ENCODE peak calls at places on chromosome 1, in five cellular contexts. B is cardiac fibroblast, O is GM23338, C is thyroid gland, Y is fibroblast of villous mesenchyme. V is an unnamed sample.

GRCh38 chr1:244239261-244239770 is 188.2 kb downstream of the ZBTB18 start:
- DNase-seq in B (no peak), O (no peak), C (no peak), Y (peak), V (peak)

GRCh38 chr1:178501705-178502329 is 5.1 kb upstream of the CLEC20A start:
- DNase-seq in B (peak), O (peak), C (peak), Y (peak), V (peak)

GRCh38 chr1:85484264-85484663 is 19.3 kb upstream of the DDAH1 start:
- DNase-seq in B (no peak), O (no peak), C (no peak), Y (no peak), V (no peak)

GRCh38 chr1:243738020-243738419 is 112.0 kb downstream of the AKT3 start:
- DNase-seq in B (no peak), O (peak), C (no peak), Y (no peak), V (no peak)

GRCh38 chr1:157438236-157439012 is 113.9 kb downstream of the FCRL5 start:
- DNase-seq in B (peak), O (peak), C (no peak), Y (peak), V (peak)

GRCh38 chr1:41434748-41435449 is 49.6 kb downstream of the EDN2 start:
- DNase-seq in B (no peak), O (no peak), C (no peak), Y (no peak), V (no peak)

GRCh38 chr1:200739499-200740290 is 1.0 kb downstream of the CAMSAP2 start:
- DNase-seq in B (peak), O (peak), C (peak), Y (peak), V (no peak)

GRCh38 chr1:39183503-39184353 is 20.8 kb upstream of the MACF1 start:
- DNase-seq in B (peak), O (peak), C (peak), Y (peak), V (peak)

GRCh38 chr1:38102576-38102975 is 56.0 kb upstream of the POU3F1 start:
- DNase-seq in B (no peak), O (no peak), C (no peak), Y (no peak), V (no peak)

GRCh38 chr1:40859017-40859416 is 3.1 kb downstream of the CITED4 start:
- DNase-seq in B (no peak), O (no peak), C (no peak), Y (no peak), V (no peak)

GRCh38 chr1:211551628-211552465 is 27.1 kb downstream of the SLC30A1 start:
- DNase-seq in B (peak), O (no peak), C (peak), Y (peak), V (peak)

GRCh38 chr1:198520524-198521254 is 19.8 kb downstream of the ATP6V1G3 start:
- DNase-seq in B (no peak), O (peak), C (no peak), Y (no peak), V (no peak)

GRCh38 chr1:31576743-31577455 is 584 bp downstream of the TINAGL1 start:
- DNase-seq in B (no peak), O (no peak), C (no peak), Y (no peak), V (no peak)

GRCh38 chr1:103948526-103948925 is 198.8 kb downstream of the AMY1C start:
- DNase-seq in B (no peak), O (no peak), C (no peak), Y (no peak), V (no peak)

GRCh38 chr1:50970508-50970885 is 452 bp downstream of the CDKN2C start:
- DNase-seq in B (peak), O (no peak), C (no peak), Y (no peak), V (no peak)

GRCh38 chr1:35544976-35545375 is 12.2 kb downstream of the KIAA0319L start:
- DNase-seq in B (peak), O (peak), C (peak), Y (peak), V (peak)

GRCh38 chr1:35180776-35181374 is 12.1 kb downstream of the SFPQ start:
- DNase-seq in B (no peak), O (no peak), C (no peak), Y (no peak), V (no peak)

GRCh38 chr1:180428782-180429695 is 73.3 kb downstream of the ACBD6 start:
- DNase-seq in B (no peak), O (no peak), C (no peak), Y (peak), V (no peak)

GRCh38 chr1:163509126-163509525 is 187.4 kb downstream of the NUF2 start:
- DNase-seq in B (no peak), O (no peak), C (no peak), Y (no peak), V (no peak)

GRCh38 chr1:73674945-73675561 is 522.9 kb downstream of the LRRIQ3 start:
- DNase-seq in B (peak), O (peak), C (no peak), Y (peak), V (peak)

GRCh38 chr1:64505944-64506658 is 36.2 kb downstream of the CACHD1 start:
- DNase-seq in B (no peak), O (no peak), C (peak), Y (no peak), V (no peak)

GRCh38 chr1:161021168-161021958 is 411 bp upstream of the F11R start:
- DNase-seq in B (peak), O (peak), C (peak), Y (peak), V (no peak)

GRCh38 chr1:84379128-84379527 is 19.2 kb upstream of the DNASE2B start:
- DNase-seq in B (peak), O (no peak), C (no peak), Y (peak), V (peak)

GRCh38 chr1:24141311-24141997 is 1.5 kb downstream of the IL22RA1 start:
- DNase-seq in B (no peak), O (no peak), C (no peak), Y (peak), V (peak)
- H3K4me3 ChIP-seq in B (no peak), O (no peak), C (no peak), Y (no peak), V (no peak)

DNA sequence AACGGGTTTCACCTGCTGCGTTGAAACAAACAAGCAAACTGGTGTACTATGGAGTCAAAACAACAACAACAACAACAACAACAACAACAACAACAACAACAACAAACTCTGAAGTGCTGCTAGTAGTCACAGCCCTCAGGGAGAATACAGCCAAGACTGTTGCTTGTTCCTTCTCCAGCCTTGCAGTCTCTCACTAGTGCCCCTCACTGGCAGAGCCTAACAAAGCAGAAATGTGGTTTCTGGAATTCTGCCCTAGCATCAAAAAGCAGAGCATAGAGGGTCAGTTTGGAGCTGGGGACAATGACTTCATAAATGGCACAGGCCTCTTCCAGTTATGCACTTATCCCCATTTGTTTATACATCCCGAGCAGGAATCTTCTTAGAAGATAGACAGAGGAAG is 187.4 kb downstream of the KCNK2 start:
- DNase-seq in B (no peak), O (peak), C (no peak), Y (no peak), V (no peak)
- TF ChIP-seq CTCF in B (no peak), O (peak), C (no peak), Y (no peak), V (no peak)

DNA sequence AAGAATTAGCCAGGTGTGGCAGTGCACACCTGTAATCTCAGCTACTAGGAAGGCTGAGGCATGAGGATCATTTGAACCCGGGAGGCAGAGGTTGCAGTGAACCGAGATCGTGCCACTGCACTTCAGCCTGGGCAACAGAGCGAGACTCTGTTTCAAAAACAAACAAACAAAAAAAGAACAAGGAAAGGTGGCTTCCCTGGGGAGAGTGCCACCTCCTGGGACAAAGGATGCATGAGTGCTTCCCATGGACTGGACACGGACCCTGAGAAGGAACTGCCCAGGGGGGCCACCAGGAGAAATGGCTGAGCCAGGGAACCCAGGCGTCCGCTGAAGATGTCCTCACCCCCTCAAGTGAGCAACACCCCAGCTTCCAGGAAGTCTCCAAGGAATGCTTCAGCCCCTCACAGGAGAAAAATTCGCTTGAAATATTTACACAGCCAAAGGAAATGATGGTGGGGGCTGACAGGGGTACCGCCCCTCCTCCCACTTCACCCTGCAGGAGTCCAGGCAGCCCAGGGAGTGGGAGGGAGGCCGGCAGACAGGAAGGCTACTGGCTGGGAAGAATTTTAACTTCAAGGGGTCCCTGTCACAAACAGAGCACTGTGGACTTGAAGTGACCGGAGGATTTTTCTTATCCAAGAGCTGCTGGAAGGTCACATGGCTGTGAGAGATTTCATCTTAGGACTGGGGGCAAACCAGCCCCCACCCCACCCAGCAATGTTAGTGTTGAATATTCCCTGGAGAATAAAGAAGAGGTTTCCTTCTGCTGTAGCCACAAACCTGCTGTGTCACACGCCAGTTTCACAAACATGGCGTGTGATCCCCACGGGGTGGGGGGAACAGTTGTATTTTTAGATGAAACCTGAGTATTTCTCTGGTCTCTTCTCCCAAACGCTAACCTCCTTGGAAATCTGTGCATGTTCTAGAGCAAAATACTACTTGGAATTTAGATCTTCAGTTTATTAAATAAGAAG is 90.8 kb upstream of the SLC25A33 start:
- DNase-seq in B (no peak), O (no peak), C (no peak), Y (peak), V (no peak)
- H3K4me3 ChIP-seq in B (no peak), O (no peak), C (no peak), Y (no peak), V (no peak)

GRCh38 chr1:238187575-238187949 is 296.8 kb upstream of the ZP4 start:
- DNase-seq in B (no peak), O (no peak), C (no peak), Y (no peak), V (no peak)
- TF ChIP-seq CTCF in B (no peak), O (no peak), C (no peak), Y (no peak), V (no peak)

GRCh38 chr1:101520302-101520701 is 283.5 kb downstream of the S1PR1 start:
- DNase-seq in B (peak), O (peak), C (no peak), Y (peak), V (peak)
- H3K4me3 ChIP-seq in B (no peak), O (no peak), C (no peak), Y (no peak), V (no peak)

GRCh38 chr1:108038837-108039236 is 73.9 kb upstream of the VAV3 start:
- DNase-seq in B (no peak), O (no peak), C (no peak), Y (no peak), V (no peak)

GRCh38 chr1:108033486-108034081 is 68.6 kb upstream of the VAV3 start:
- DNase-seq in B (no peak), O (no peak), C (no peak), Y (no peak), V (peak)

GRCh38 chr1:108028841-108029401 is 63.9 kb upstream of the VAV3 start:
- DNase-seq in B (no peak), O (no peak), C (no peak), Y (no peak), V (no peak)

GRCh38 chr1:108036796-108037545 is 72.0 kb upstream of the VAV3 start:
- DNase-seq in B (no peak), O (no peak), C (no peak), Y (no peak), V (no peak)

DNA sequence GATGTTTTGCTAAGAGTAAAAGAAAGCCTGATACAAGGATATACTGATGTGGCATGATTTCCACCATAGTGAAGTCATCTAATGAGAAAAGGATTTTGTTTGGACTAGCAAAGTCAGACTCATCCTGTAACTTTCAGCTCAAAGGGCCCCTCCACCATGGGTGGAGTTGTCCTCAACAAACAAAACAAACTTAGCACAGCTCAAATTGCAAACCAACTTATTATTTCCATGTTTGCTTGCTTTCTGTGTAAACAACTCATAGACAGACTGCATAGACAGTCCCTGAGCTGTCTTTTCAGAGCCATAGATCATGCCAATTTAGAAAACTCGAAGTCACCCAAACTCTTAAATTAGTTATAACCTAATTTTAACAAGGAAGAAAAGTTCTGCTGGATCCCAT is 69.4 kb upstream of the VAV3 start:
- DNase-seq in B (no peak), O (no peak), C (no peak), Y (peak), V (peak)
- TF ChIP-seq CTCF in B (no peak), O (no peak), C (no peak), Y (no peak), V (no peak)

GRCh38 chr1:18426580-18426979 is 54.1 kb upstream of the KLHDC7A start:
- DNase-seq in B (no peak), O (no peak), C (no peak), Y (no peak), V (no peak)

GRCh38 chr1:18419845-18420184 is 60.9 kb upstream of the KLHDC7A start:
- DNase-seq in B (no peak), O (no peak), C (no peak), Y (no peak), V (no peak)

GRCh38 chr1:18419123-18419844 is 61.4 kb upstream of the KLHDC7A start:
- DNase-seq in B (no peak), O (peak), C (no peak), Y (no peak), V (no peak)

GRCh38 chr1:18422076-18422777 is 58.5 kb upstream of the KLHDC7A start:
- DNase-seq in B (no peak), O (no peak), C (no peak), Y (no peak), V (no peak)

DNA sequence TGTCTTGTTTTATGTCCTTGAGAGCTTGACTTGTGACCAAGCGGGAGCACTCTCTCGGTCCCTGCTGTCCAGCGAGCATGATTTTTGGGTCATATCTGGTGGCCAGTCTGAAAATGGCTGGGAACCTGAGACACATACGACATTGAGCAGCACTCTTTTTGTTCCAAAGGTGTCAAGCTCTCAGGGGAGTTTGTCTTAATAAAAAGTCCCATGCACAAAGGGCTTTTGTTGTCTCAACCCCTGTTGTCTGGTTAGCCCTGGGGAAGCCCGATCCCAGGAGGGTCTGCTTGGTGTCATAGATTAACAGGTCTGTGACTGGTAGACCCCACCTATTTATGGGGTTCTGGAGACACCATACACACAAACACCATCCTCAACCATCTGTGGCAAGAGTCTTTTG is 57.8 kb upstream of the KLHDC7A start:
- DNase-seq in B (no peak), O (no peak), C (no peak), Y (no peak), V (no peak)
- H3K4me3 ChIP-seq in B (no peak), O (no peak), C (no peak), Y (no peak), V (no peak)

GRCh38 chr1:101820080-101820479 is 176.6 kb downstream of the OLFM3 start:
- DNase-seq in B (peak), O (peak), C (peak), Y (peak), V (peak)
- TF ChIP-seq CTCF in B (peak), O (peak), C (peak), Y (no peak), V (peak)

DNA sequence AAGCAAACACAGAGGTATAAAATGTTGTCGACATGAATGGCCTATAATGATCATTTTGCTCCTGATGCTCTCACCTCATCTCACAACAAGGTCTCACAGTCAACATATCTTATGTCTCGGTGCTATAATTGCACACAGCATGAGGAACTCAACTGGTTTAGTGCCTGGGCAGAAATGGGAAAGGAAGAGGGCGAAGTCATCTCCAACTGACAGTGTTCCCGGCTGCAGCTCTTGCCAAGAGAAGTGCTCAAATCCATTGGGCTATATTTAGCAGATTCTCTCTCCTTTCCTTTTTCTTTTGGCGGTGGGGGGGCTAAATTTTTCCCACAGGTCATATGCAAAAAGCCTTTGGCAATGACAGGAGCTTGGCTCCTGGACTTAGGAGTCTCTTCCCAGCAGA is 53.0 kb downstream of the SLC45A1 start:
- DNase-seq in B (peak), O (no peak), C (no peak), Y (no peak), V (peak)
- H3K4me3 ChIP-seq in B (no peak), O (peak), C (no peak), Y (no peak), V (no peak)

GRCh38 chr1:43935711-43936427 is 2.3 kb downstream of the ARTN start:
- DNase-seq in B (no peak), O (peak), C (peak), Y (no peak), V (no peak)

GRCh38 chr1:43938383-43938782 is 4.8 kb downstream of the ARTN start:
- DNase-seq in B (no peak), O (no peak), C (no peak), Y (no peak), V (no peak)

GRCh38 chr1:43934986-43935324 is 1.4 kb downstream of the ARTN start:
- DNase-seq in B (no peak), O (no peak), C (no peak), Y (no peak), V (no peak)

GRCh38 chr1:43937179-43937865 is 3.7 kb downstream of the ARTN start:
- DNase-seq in B (no peak), O (no peak), C (no peak), Y (no peak), V (no peak)

GRCh38 chr1:43936470-43937151 is 3.0 kb downstream of the ARTN start:
- DNase-seq in B (peak), O (peak), C (peak), Y (peak), V (no peak)
- TF ChIP-seq CTCF in B (peak), O (peak), C (no peak), Y (no peak), V (no peak)

V was measured in AG10803.